ENCODE peak calls at places on chromosomes 11 and 22, in seven cellular contexts. B is ovary, W is fibroblast of lung, L is Caco-2, X is hypothalamus, N is AG04450, F is NCI-H345. P is an unnamed sample.

GRCh38 chr11:128497057-128497957 is 90.1 kb downstream of the ETS1 start:
- DNase-seq in B (peak; percentile 66), W (peak; percentile 98), L (no peak), X (no peak), N (peak; percentile 95), F (no peak), P (peak; percentile 66)

GRCh38 chr11:112961751-112962747 is 829 bp downstream of the NCAM1 start:
- DNase-seq in B (peak; percentile 41), W (no peak), L (no peak), X (peak; percentile 60), N (no peak), F (peak; percentile 70), P (peak; percentile 10)

GRCh38 chr11:35615911-35616900 is 2.1 kb upstream of the FJX1 start:
- DNase-seq in B (no peak), W (peak; percentile 59), L (no peak), X (peak; percentile 38), N (no peak), F (peak; percentile 57), P (peak; percentile 25)

GRCh38 chr11:65559951-65560537 is 1.9 kb upstream of the LTBP3 start:
- DNase-seq in B (no peak), W (peak; percentile 62), L (no peak), X (no peak), N (no peak), F (peak; percentile 81), P (peak; percentile 55)

GRCh38 chr11:64490562-64491216 is 100.3 kb upstream of the SLC22A12 start:
- DNase-seq in B (no peak), W (no peak), L (no peak), X (no peak), N (no peak), F (no peak), P (no peak)

GRCh38 chr11:121478895-121479281 is 26.1 kb upstream of the SORL1-AS1 start:
- DNase-seq in B (no peak), W (no peak), L (no peak), X (no peak), N (no peak), F (no peak), P (no peak)

GRCh38 chr11:130118636-130119387 is 40.8 kb upstream of the ST14 start:
- DNase-seq in B (no peak), W (no peak), L (no peak), X (no peak), N (no peak), F (no peak), P (no peak)

GRCh38 chr11:86511086-86511551 is 136.4 kb downstream of the CCDC81 start:
- DNase-seq in B (no peak), W (peak; percentile 79), L (no peak), X (no peak), N (no peak), F (no peak), P (no peak)

GRCh38 chr22:49548356-49549202 is 279.1 kb downstream of the BRD1 start:
- DNase-seq in B (no peak), W (no peak), L (peak; percentile 80), X (no peak), N (no peak), F (no peak), P (no peak)

GRCh38 chr11:68106165-68106940 is 14.8 kb downstream of the CHKA start:
- DNase-seq in B (peak; percentile 78), W (peak; percentile 43), L (peak; percentile 71), X (no peak), N (no peak), F (no peak), P (no peak)

GRCh38 chr22:25644122-25644521 is 79.6 kb downstream of the GRK3 start:
- DNase-seq in B (no peak), W (peak; percentile 80), L (no peak), X (no peak), N (no peak), F (no peak), P (peak; percentile 34)

P was measured in heart right ventricle.